ENCODE peak calls at places on chromosomes 2 and 18, in nine cellular contexts. K, N, D, E, L, O, X, F and I are unnamed samples.

GRCh38 chr2:69559696-69560482 is 83.7 kb downstream of the AAK1 start:
- DNase-seq in D (no peak), F (no peak), X (peak; percentile 71), E (no peak), N (peak; percentile 51), K (no peak), L (peak; percentile 37), O (peak; percentile 66), I (peak; percentile 67)

GRCh38 chr2:2016912-2017311 is 272.6 kb upstream of the PXDN start:
- DNase-seq in D (no peak), N (no peak), L (no peak), X (no peak), E (no peak), O (no peak), F (no peak), K (no peak), I (no peak)

GRCh38 chr2:183532514-183532913 is 408.3 kb downstream of the NUP35 start:
- DNase-seq in N (peak; percentile 44), X (peak; percentile 78), F (no peak), K (no peak), D (no peak), L (no peak), E (no peak), O (no peak), I (no peak)

GRCh38 chr2:903223-903900 is 47.3 kb upstream of the SNTG2 start:
- DNase-seq in E (no peak), K (no peak), L (no peak), D (no peak), X (no peak), O (no peak), F (no peak), N (no peak), I (no peak)

GRCh38 chr2:239321596-239322413 is 79.0 kb downstream of the HDAC4 start:
- DNase-seq in F (no peak), X (no peak), N (no peak), E (no peak), D (no peak), K (peak; percentile 64), L (no peak), O (no peak), I (no peak)

GRCh38 chr18:37251679-37252078 is 313.9 kb downstream of the CELF4 start:
- DNase-seq in E (no peak), L (no peak), X (peak; percentile 59), O (no peak), D (no peak), K (peak; percentile 47), N (peak; percentile 44), F (no peak), I (no peak)

GRCh38 chr2:47272905-47273758 is 118.0 kb upstream of the STPG4 start:
- DNase-seq in F (no peak), D (no peak), X (no peak), E (no peak), K (no peak), N (no peak), L (no peak), O (no peak), I (no peak)

GRCh38 chr2:128234613-128235012 is 84.1 kb downstream of the HS6ST1 start:
- DNase-seq in E (no peak), N (no peak), D (no peak), X (no peak), F (no peak), O (no peak), L (no peak), K (no peak), I (no peak)

GRCh38 chr2:205482399-205483065 is 199.8 kb upstream of the NRP2 start:
- DNase-seq in F (no peak), X (no peak), K (no peak), N (no peak), E (no peak), D (no peak), L (no peak), O (no peak), I (no peak)

GRCh38 chr18:79576686-79577351 is 102.8 kb upstream of the CTDP1 start:
- DNase-seq in E (no peak), F (peak; percentile 70), X (no peak), O (no peak), D (peak; percentile 92), N (no peak), K (peak; percentile 72), L (no peak), I (no peak)

GRCh38 chr2:111185496-111186022 is 64.8 kb downstream of the BCL2L11 start:
- DNase-seq in L (no peak), N (no peak), F (peak; percentile 70), K (no peak), E (no peak), D (peak; percentile 95), X (no peak), O (no peak), I (no peak)

GRCh38 chr2:142965464-142965863 is 88.0 kb downstream of the KYNU start:
- DNase-seq in F (no peak), O (no peak), K (no peak), E (no peak), L (no peak), X (peak; percentile 54), N (peak; percentile 37), D (no peak), I (no peak)

GRCh38 chr18:23415530-23415929 is 37.6 kb upstream of the RIOK3 start:
- DNase-seq in K (no peak), L (no peak), E (no peak), D (no peak), O (no peak), X (no peak), F (no peak), N (no peak), I (no peak)

GRCh38 chr18:49371786-49372185 is 88.7 kb downstream of the DYM start:
- DNase-seq in D (no peak), E (no peak), O (no peak), K (no peak), X (no peak), F (no peak), L (no peak), N (no peak), I (no peak)

GRCh38 chr2:178523596-178524134 is 43.4 kb downstream of the PLEKHA3 start:
- DNase-seq in K (no peak), N (no peak), D (no peak), X (peak; percentile 1), O (no peak), F (no peak), E (no peak), L (no peak), I (no peak)

GRCh38 chr2:10879624-10880585 is 31.8 kb upstream of the KCNF1 start:
- DNase-seq in F (no peak), E (no peak), N (no peak), O (no peak), K (no peak), X (no peak), D (no peak), L (no peak), I (no peak)
- TF ChIP-seq CTCF in F (no peak), E (no peak), N (no peak), O (no peak), K (no peak), X (no peak), D (no peak), L (no peak), I (no peak)

DNA sequence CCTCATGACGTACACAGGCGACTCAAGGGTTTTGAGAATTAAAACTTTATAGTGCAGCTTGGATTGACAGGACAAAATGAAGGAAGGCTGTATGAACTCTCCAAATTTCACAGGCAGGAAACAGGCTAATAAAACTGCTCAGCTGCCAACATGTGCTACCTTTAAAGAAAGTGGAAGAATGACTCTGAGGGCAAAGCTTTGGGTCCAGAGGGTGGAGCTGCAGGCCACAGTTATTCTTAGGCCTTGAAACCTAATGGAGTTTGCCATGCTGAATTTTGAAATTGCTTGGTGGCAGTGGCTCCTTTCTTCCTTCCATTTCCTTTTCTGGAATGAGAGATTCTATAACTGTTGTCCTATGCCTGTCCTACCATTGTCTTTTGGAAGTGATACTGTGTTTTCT is 34.8 kb downstream of the HAT1 start:
- DNase-seq in L (no peak), O (no peak), K (no peak), E (peak; percentile 25), F (no peak), N (peak; percentile 14), X (peak; percentile 15), D (no peak), I (no peak)
- TF ChIP-seq CTCF in L (no peak), O (peak; percentile 22), K (no peak), E (peak; percentile 31), F (no peak), N (no peak), X (peak; percentile 23), D (no peak), I (no peak)

GRCh38 chr18:76824136-76824676 is 1.8 kb downstream of the ZNF236 start:
- DNase-seq in K (no peak), D (no peak), E (no peak), L (no peak), F (no peak), N (no peak), X (no peak), O (no peak), I (no peak)

GRCh38 chr18:76822510-76823165 is at the start of gene ZNF236:
- DNase-seq in N (peak; percentile 67), K (peak; percentile 94), F (peak; percentile 86), E (no peak), O (no peak), L (no peak), D (peak; percentile 79), X (peak; percentile 84), I (no peak)

GRCh38 chr18:76824754-76825153 is 2.4 kb downstream of the ZNF236 start:
- DNase-seq in L (no peak), K (no peak), O (no peak), N (no peak), D (no peak), E (no peak), X (no peak), F (no peak), I (no peak)

GRCh38 chr18:76823166-76823539 is 796 bp downstream of the ZNF236 start:
- DNase-seq in X (no peak), O (no peak), F (no peak), L (no peak), D (no peak), E (no peak), N (no peak), K (peak; percentile 91), I (no peak)

DNA sequence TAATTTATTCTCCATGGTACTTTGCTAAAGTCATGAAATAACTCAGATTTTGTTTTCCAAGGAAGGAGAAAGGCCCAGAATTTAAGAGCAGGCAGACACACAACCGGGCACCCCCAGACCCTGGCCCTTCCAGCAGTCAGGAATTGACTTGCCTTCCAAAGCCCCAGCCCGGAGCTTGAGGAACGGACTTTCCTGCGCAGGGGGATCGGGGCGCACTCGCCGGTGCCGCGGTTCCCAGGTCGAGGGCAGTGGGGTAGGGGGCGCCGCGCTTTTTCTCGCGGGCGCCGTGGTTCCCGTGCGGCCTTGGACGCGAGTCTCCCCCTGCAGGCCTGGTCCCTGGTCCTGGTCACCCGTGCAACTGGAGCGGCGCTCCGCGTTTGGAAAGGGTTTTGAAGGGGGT is 1.2 kb downstream of the ZNF236 start:
- DNase-seq in D (peak; percentile 22), K (peak; percentile 87), L (no peak), O (no peak), X (peak; percentile 31), F (no peak), E (no peak), N (no peak), I (no peak)
- TF ChIP-seq CTCF in D (no peak), K (no peak), L (peak; percentile 33), O (peak; percentile 57), X (peak; percentile 18), F (no peak), E (peak; percentile 36), N (no peak), I (no peak)

GRCh38 chr2:234406085-234406484 is 90.8 kb downstream of the ARL4C start:
- DNase-seq in E (no peak), L (no peak), D (no peak), K (no peak), N (no peak), F (no peak), X (peak; percentile 27), O (no peak), I (no peak)
- TF ChIP-seq CTCF in E (peak; percentile 3), L (no peak), D (no peak), K (no peak), N (no peak), F (no peak), X (peak; percentile 20), O (peak; percentile 35), I (no peak)